ENCODE peak calls at places on chromosomes 3 and 15, in five cellular contexts. One of them, this sample, is unnamed.

GRCh38 chr15:68218847-68219798 is 10.4 kb downstream of the CLN6 start:
- DNase-seq in activated gamma-delta T cell treated with Interleukin-2 at 50 U/mL for 16 hours: no peak
- DNase-seq in AG04449: no peak
- DNase-seq in activated CD4-positive, alpha-beta T cell treated with anti-CD3 and anti-CD28 coated beads, Interleukin-2, amount 50 U/mL, for 48 hours: no peak
- DNase-seq in choroid plexus epithelial cell: no peak
- DNase-seq in this sample: no peak

GRCh38 chr3:42778644-42779043 is 5.6 kb upstream of the CCDC13 start:
- DNase-seq in activated gamma-delta T cell treated with Interleukin-2 at 50 U/mL for 16 hours: no peak
- DNase-seq in activated CD4-positive, alpha-beta T cell treated with anti-CD3 and anti-CD28 coated beads, Interleukin-2, amount 50 U/mL, for 48 hours: no peak
- DNase-seq in choroid plexus epithelial cell: peak; percentile 79
- DNase-seq in AG04449: no peak
- DNase-seq in this sample: no peak

GRCh38 chr3:120284702-120285507 is at the start of gene GPR156:
- DNase-seq in AG04449: no peak
- DNase-seq in activated CD4-positive, alpha-beta T cell treated with anti-CD3 and anti-CD28 coated beads, Interleukin-2, amount 50 U/mL, for 48 hours: no peak
- DNase-seq in activated gamma-delta T cell treated with Interleukin-2 at 50 U/mL for 16 hours: no peak
- DNase-seq in choroid plexus epithelial cell: peak; percentile 18
- DNase-seq in this sample: no peak

GRCh38 chr3:52959773-52960172 is 62.4 kb upstream of the STIMATE start:
- DNase-seq in AG04449: no peak
- DNase-seq in choroid plexus epithelial cell: no peak
- DNase-seq in activated gamma-delta T cell treated with Interleukin-2 at 50 U/mL for 16 hours: no peak
- DNase-seq in activated CD4-positive, alpha-beta T cell treated with anti-CD3 and anti-CD28 coated beads, Interleukin-2, amount 50 U/mL, for 48 hours: no peak
- DNase-seq in this sample: no peak

GRCh38 chr15:43204016-43204901 is 16.6 kb downstream of the EPB42 start:
- DNase-seq in activated gamma-delta T cell treated with Interleukin-2 at 50 U/mL for 16 hours: peak; percentile 39
- DNase-seq in AG04449: no peak
- DNase-seq in activated CD4-positive, alpha-beta T cell treated with anti-CD3 and anti-CD28 coated beads, Interleukin-2, amount 50 U/mL, for 48 hours: peak; percentile 62
- DNase-seq in choroid plexus epithelial cell: peak; percentile 78
- DNase-seq in this sample: no peak

GRCh38 chr15:39454189-39454986 is 126.5 kb upstream of the THBS1 start:
- DNase-seq in choroid plexus epithelial cell: peak; percentile 74
- DNase-seq in activated gamma-delta T cell treated with Interleukin-2 at 50 U/mL for 16 hours: no peak
- DNase-seq in AG04449: no peak
- DNase-seq in activated CD4-positive, alpha-beta T cell treated with anti-CD3 and anti-CD28 coated beads, Interleukin-2, amount 50 U/mL, for 48 hours: no peak
- DNase-seq in this sample: no peak

GRCh38 chr15:40558952-40559742 is 5.7 kb downstream of the CCDC32 start:
- DNase-seq in activated gamma-delta T cell treated with Interleukin-2 at 50 U/mL for 16 hours: no peak
- DNase-seq in AG04449: no peak
- DNase-seq in choroid plexus epithelial cell: no peak
- DNase-seq in activated CD4-positive, alpha-beta T cell treated with anti-CD3 and anti-CD28 coated beads, Interleukin-2, amount 50 U/mL, for 48 hours: no peak
- DNase-seq in this sample: no peak

GRCh38 chr3:121574449-121574848 is 6.7 kb downstream of the ARGFX start:
- DNase-seq in activated gamma-delta T cell treated with Interleukin-2 at 50 U/mL for 16 hours: no peak
- DNase-seq in AG04449: no peak
- DNase-seq in activated CD4-positive, alpha-beta T cell treated with anti-CD3 and anti-CD28 coated beads, Interleukin-2, amount 50 U/mL, for 48 hours: no peak
- DNase-seq in choroid plexus epithelial cell: peak; percentile 56
- DNase-seq in this sample: no peak

GRCh38 chr15:34616613-34617012 is 33.2 kb upstream of the GOLGA8B start:
- DNase-seq in activated gamma-delta T cell treated with Interleukin-2 at 50 U/mL for 16 hours: no peak
- DNase-seq in activated CD4-positive, alpha-beta T cell treated with anti-CD3 and anti-CD28 coated beads, Interleukin-2, amount 50 U/mL, for 48 hours: peak; percentile 6
- DNase-seq in AG04449: no peak
- DNase-seq in choroid plexus epithelial cell: peak; percentile 87
- DNase-seq in this sample: no peak

GRCh38 chr3:153768559-153769469 is 352.4 kb upstream of the ARHGEF26 start:
- DNase-seq in choroid plexus epithelial cell: peak; percentile 81
- DNase-seq in activated gamma-delta T cell treated with Interleukin-2 at 50 U/mL for 16 hours: peak; percentile 46
- DNase-seq in activated CD4-positive, alpha-beta T cell treated with anti-CD3 and anti-CD28 coated beads, Interleukin-2, amount 50 U/mL, for 48 hours: peak; percentile 40
- DNase-seq in AG04449: peak; percentile 5
- DNase-seq in this sample: peak; percentile 60

GRCh38 chr15:79447060-79447459 is 14.9 kb downstream of the MINAR1 start:
- DNase-seq in activated gamma-delta T cell treated with Interleukin-2 at 50 U/mL for 16 hours: no peak
- DNase-seq in choroid plexus epithelial cell: no peak
- DNase-seq in AG04449: no peak
- DNase-seq in activated CD4-positive, alpha-beta T cell treated with anti-CD3 and anti-CD28 coated beads, Interleukin-2, amount 50 U/mL, for 48 hours: no peak
- DNase-seq in this sample: no peak

GRCh38 chr15:78101423-78102105 is 9.2 kb downstream of the SH2D7 start:
- DNase-seq in choroid plexus epithelial cell: no peak
- DNase-seq in activated CD4-positive, alpha-beta T cell treated with anti-CD3 and anti-CD28 coated beads, Interleukin-2, amount 50 U/mL, for 48 hours: no peak
- DNase-seq in AG04449: no peak
- DNase-seq in activated gamma-delta T cell treated with Interleukin-2 at 50 U/mL for 16 hours: no peak
- DNase-seq in this sample: no peak

GRCh38 chr3:49158108-49158709 is 7.9 kb downstream of the CCDC71 start:
- DNase-seq in choroid plexus epithelial cell: no peak
- DNase-seq in AG04449: no peak
- DNase-seq in activated gamma-delta T cell treated with Interleukin-2 at 50 U/mL for 16 hours: peak; percentile 57
- DNase-seq in activated CD4-positive, alpha-beta T cell treated with anti-CD3 and anti-CD28 coated beads, Interleukin-2, amount 50 U/mL, for 48 hours: peak; percentile 70
- DNase-seq in this sample: peak; percentile 30

GRCh38 chr15:40871749-40872617 is 2.1 kb downstream of the RHOV start:
- DNase-seq in activated CD4-positive, alpha-beta T cell treated with anti-CD3 and anti-CD28 coated beads, Interleukin-2, amount 50 U/mL, for 48 hours: peak; percentile 39
- DNase-seq in activated gamma-delta T cell treated with Interleukin-2 at 50 U/mL for 16 hours: no peak
- DNase-seq in AG04449: no peak
- DNase-seq in choroid plexus epithelial cell: no peak
- DNase-seq in this sample: no peak

GRCh38 chr3:25455316-25456232 is 27.5 kb downstream of the RARB start:
- DNase-seq in choroid plexus epithelial cell: peak; percentile 77
- DNase-seq in activated CD4-positive, alpha-beta T cell treated with anti-CD3 and anti-CD28 coated beads, Interleukin-2, amount 50 U/mL, for 48 hours: no peak
- DNase-seq in activated gamma-delta T cell treated with Interleukin-2 at 50 U/mL for 16 hours: no peak
- DNase-seq in AG04449: no peak
- DNase-seq in this sample: no peak

GRCh38 chr3:194091141-194091540 is 44.8 kb upstream of the HES1 start:
- DNase-seq in activated CD4-positive, alpha-beta T cell treated with anti-CD3 and anti-CD28 coated beads, Interleukin-2, amount 50 U/mL, for 48 hours: no peak
- DNase-seq in AG04449: no peak
- DNase-seq in activated gamma-delta T cell treated with Interleukin-2 at 50 U/mL for 16 hours: no peak
- DNase-seq in choroid plexus epithelial cell: peak; percentile 80
- DNase-seq in this sample: no peak

GRCh38 chr3:134426660-134427181 is 52.5 kb upstream of the AMOTL2 start:
- DNase-seq in choroid plexus epithelial cell: peak; percentile 67
- DNase-seq in AG04449: no peak
- DNase-seq in activated gamma-delta T cell treated with Interleukin-2 at 50 U/mL for 16 hours: no peak
- DNase-seq in activated CD4-positive, alpha-beta T cell treated with anti-CD3 and anti-CD28 coated beads, Interleukin-2, amount 50 U/mL, for 48 hours: no peak
- DNase-seq in this sample: no peak

GRCh38 chr15:78000089-78000926 is 77.2 kb downstream of the TBC1D2B start:
- DNase-seq in activated CD4-positive, alpha-beta T cell treated with anti-CD3 and anti-CD28 coated beads, Interleukin-2, amount 50 U/mL, for 48 hours: peak; percentile 84
- DNase-seq in activated gamma-delta T cell treated with Interleukin-2 at 50 U/mL for 16 hours: peak; percentile 64
- DNase-seq in choroid plexus epithelial cell: peak; percentile 71
- DNase-seq in AG04449: no peak
- DNase-seq in this sample: peak; percentile 62

GRCh38 chr3:63538912-63539311 is 113.6 kb upstream of the SNTN start:
- DNase-seq in AG04449: no peak
- DNase-seq in activated gamma-delta T cell treated with Interleukin-2 at 50 U/mL for 16 hours: no peak
- DNase-seq in choroid plexus epithelial cell: no peak
- DNase-seq in activated CD4-positive, alpha-beta T cell treated with anti-CD3 and anti-CD28 coated beads, Interleukin-2, amount 50 U/mL, for 48 hours: no peak
- DNase-seq in this sample: no peak

GRCh38 chr3:133757701-133758319 is 11.6 kb downstream of the TF start:
- DNase-seq in AG04449: no peak
- DNase-seq in activated CD4-positive, alpha-beta T cell treated with anti-CD3 and anti-CD28 coated beads, Interleukin-2, amount 50 U/mL, for 48 hours: no peak
- DNase-seq in choroid plexus epithelial cell: no peak
- DNase-seq in activated gamma-delta T cell treated with Interleukin-2 at 50 U/mL for 16 hours: no peak
- DNase-seq in this sample: no peak

GRCh38 chr15:72801590-72802345 is 18.2 kb upstream of the ADPGK start:
- DNase-seq in AG04449: no peak
- DNase-seq in activated gamma-delta T cell treated with Interleukin-2 at 50 U/mL for 16 hours: no peak
- DNase-seq in activated CD4-positive, alpha-beta T cell treated with anti-CD3 and anti-CD28 coated beads, Interleukin-2, amount 50 U/mL, for 48 hours: no peak
- DNase-seq in choroid plexus epithelial cell: no peak
- DNase-seq in this sample: no peak

GRCh38 chr3:36993326-36994283 is at the start of gene MLH1:
- DNase-seq in activated gamma-delta T cell treated with Interleukin-2 at 50 U/mL for 16 hours: peak; percentile 99
- DNase-seq in choroid plexus epithelial cell: peak; percentile 100
- DNase-seq in activated CD4-positive, alpha-beta T cell treated with anti-CD3 and anti-CD28 coated beads, Interleukin-2, amount 50 U/mL, for 48 hours: peak; percentile 99
- DNase-seq in AG04449: peak; percentile 100
- DNase-seq in this sample: peak; percentile 96

GRCh38 chr15:43292375-43293078 is 25.8 kb upstream of the TGM5 start:
- DNase-seq in AG04449: peak; percentile 33
- DNase-seq in activated CD4-positive, alpha-beta T cell treated with anti-CD3 and anti-CD28 coated beads, Interleukin-2, amount 50 U/mL, for 48 hours: no peak
- DNase-seq in activated gamma-delta T cell treated with Interleukin-2 at 50 U/mL for 16 hours: no peak
- DNase-seq in choroid plexus epithelial cell: peak; percentile 25
- DNase-seq in this sample: no peak

GRCh38 chr3:127208483-127209100 is 15.7 kb downstream of the PRR23E start:
- DNase-seq in choroid plexus epithelial cell: no peak
- DNase-seq in AG04449: no peak
- DNase-seq in activated gamma-delta T cell treated with Interleukin-2 at 50 U/mL for 16 hours: no peak
- DNase-seq in activated CD4-positive, alpha-beta T cell treated with anti-CD3 and anti-CD28 coated beads, Interleukin-2, amount 50 U/mL, for 48 hours: no peak
- DNase-seq in this sample: no peak

GRCh38 chr3:78589242-78589641 is 1178.6 kb downstream of the ROBO1 start:
- DNase-seq in activated gamma-delta T cell treated with Interleukin-2 at 50 U/mL for 16 hours: no peak
- DNase-seq in choroid plexus epithelial cell: no peak
- DNase-seq in AG04449: no peak
- DNase-seq in activated CD4-positive, alpha-beta T cell treated with anti-CD3 and anti-CD28 coated beads, Interleukin-2, amount 50 U/mL, for 48 hours: no peak
- DNase-seq in this sample: no peak

GRCh38 chr3:102018544-102018943 is 169.2 kb downstream of the NFKBIZ start:
- DNase-seq in AG04449: no peak
- DNase-seq in activated CD4-positive, alpha-beta T cell treated with anti-CD3 and anti-CD28 coated beads, Interleukin-2, amount 50 U/mL, for 48 hours: no peak
- DNase-seq in activated gamma-delta T cell treated with Interleukin-2 at 50 U/mL for 16 hours: no peak
- DNase-seq in choroid plexus epithelial cell: no peak
- DNase-seq in this sample: no peak

GRCh38 chr3:183553263-183554026 is 2.1 kb downstream of the KLHL6 start:
- DNase-seq in activated CD4-positive, alpha-beta T cell treated with anti-CD3 and anti-CD28 coated beads, Interleukin-2, amount 50 U/mL, for 48 hours: no peak
- DNase-seq in AG04449: no peak
- DNase-seq in activated gamma-delta T cell treated with Interleukin-2 at 50 U/mL for 16 hours: no peak
- DNase-seq in choroid plexus epithelial cell: no peak
- DNase-seq in this sample: no peak

GRCh38 chr15:66803749-66804148 is 101.7 kb downstream of the SMAD6 start:
- DNase-seq in activated CD4-positive, alpha-beta T cell treated with anti-CD3 and anti-CD28 coated beads, Interleukin-2, amount 50 U/mL, for 48 hours: no peak
- DNase-seq in choroid plexus epithelial cell: no peak
- DNase-seq in AG04449: no peak
- DNase-seq in activated gamma-delta T cell treated with Interleukin-2 at 50 U/mL for 16 hours: no peak
- DNase-seq in this sample: no peak

GRCh38 chr3:119558528-119559339 is 680 bp downstream of the CD80 start:
- DNase-seq in activated gamma-delta T cell treated with Interleukin-2 at 50 U/mL for 16 hours: no peak
- DNase-seq in activated CD4-positive, alpha-beta T cell treated with anti-CD3 and anti-CD28 coated beads, Interleukin-2, amount 50 U/mL, for 48 hours: no peak
- DNase-seq in choroid plexus epithelial cell: no peak
- DNase-seq in AG04449: no peak
- DNase-seq in this sample: no peak

GRCh38 chr15:75007216-75007615 is 11.9 kb downstream of the SCAMP5 start:
- DNase-seq in activated gamma-delta T cell treated with Interleukin-2 at 50 U/mL for 16 hours: no peak
- DNase-seq in AG04449: no peak
- DNase-seq in choroid plexus epithelial cell: no peak
- DNase-seq in activated CD4-positive, alpha-beta T cell treated with anti-CD3 and anti-CD28 coated beads, Interleukin-2, amount 50 U/mL, for 48 hours: no peak
- DNase-seq in this sample: no peak

GRCh38 chr15:70493787-70494514 is 269.4 kb downstream of the UACA start:
- DNase-seq in activated gamma-delta T cell treated with Interleukin-2 at 50 U/mL for 16 hours: no peak
- DNase-seq in AG04449: no peak
- DNase-seq in activated CD4-positive, alpha-beta T cell treated with anti-CD3 and anti-CD28 coated beads, Interleukin-2, amount 50 U/mL, for 48 hours: no peak
- DNase-seq in choroid plexus epithelial cell: peak; percentile 50
- DNase-seq in this sample: no peak

GRCh38 chr15:61403884-61404283 is 174.8 kb upstream of the RORA start:
- DNase-seq in activated gamma-delta T cell treated with Interleukin-2 at 50 U/mL for 16 hours: no peak
- DNase-seq in activated CD4-positive, alpha-beta T cell treated with anti-CD3 and anti-CD28 coated beads, Interleukin-2, amount 50 U/mL, for 48 hours: no peak
- DNase-seq in choroid plexus epithelial cell: no peak
- DNase-seq in AG04449: no peak
- DNase-seq in this sample: no peak

GRCh38 chr3:61813656-61814055 is 252.3 kb downstream of the PTPRG start:
- DNase-seq in choroid plexus epithelial cell: no peak
- DNase-seq in activated gamma-delta T cell treated with Interleukin-2 at 50 U/mL for 16 hours: no peak
- DNase-seq in activated CD4-positive, alpha-beta T cell treated with anti-CD3 and anti-CD28 coated beads, Interleukin-2, amount 50 U/mL, for 48 hours: no peak
- DNase-seq in AG04449: no peak
- DNase-seq in this sample: no peak

GRCh38 chr15:89095073-89095472 is 6.8 kb downstream of the ABHD2 start:
- DNase-seq in AG04449: no peak
- DNase-seq in activated gamma-delta T cell treated with Interleukin-2 at 50 U/mL for 16 hours: no peak
- DNase-seq in choroid plexus epithelial cell: no peak
- DNase-seq in activated CD4-positive, alpha-beta T cell treated with anti-CD3 and anti-CD28 coated beads, Interleukin-2, amount 50 U/mL, for 48 hours: no peak
- DNase-seq in this sample: no peak